ENCODE peak calls at places on chromosomes 4 and X, in seven cellular contexts. One of them, this sample, is unnamed.

GRCh38 chrX:31272472-31272775 is 200.6 kb upstream of the FTHL17 start:
- DNase-seq in kidney epithelial cell: no peak
- DNase-seq in stomach: no peak
- DNase-seq in heart left ventricle: no peak
- DNase-seq in endodermal cell: no peak
- DNase-seq in CD4-positive, alpha-beta T cell: no peak
- DNase-seq in CD8-positive, alpha-beta T cell: no peak
- DNase-seq in this sample: peak; percentile 6

GRCh38 chr4:56129431-56129861 is 180.7 kb downstream of the CEP135 start:
- DNase-seq in stomach: peak; percentile 58
- DNase-seq in CD4-positive, alpha-beta T cell: no peak
- DNase-seq in endodermal cell: peak; percentile 87
- DNase-seq in CD8-positive, alpha-beta T cell: no peak
- DNase-seq in kidney epithelial cell: no peak
- DNase-seq in heart left ventricle: no peak
- DNase-seq in this sample: no peak

GRCh38 chr4:3188118-3188517 is 60.8 kb upstream of the MSANTD1 start:
- DNase-seq in kidney epithelial cell: no peak
- DNase-seq in CD8-positive, alpha-beta T cell: no peak
- DNase-seq in stomach: no peak
- DNase-seq in heart left ventricle: no peak
- DNase-seq in CD4-positive, alpha-beta T cell: no peak
- DNase-seq in endodermal cell: no peak
- DNase-seq in this sample: no peak

GRCh38 chr4:147733614-147734344 is 1.9 kb downstream of the ARHGAP10 start:
- DNase-seq in stomach: no peak
- DNase-seq in kidney epithelial cell: no peak
- DNase-seq in CD8-positive, alpha-beta T cell: no peak
- DNase-seq in endodermal cell: peak; percentile 65
- DNase-seq in heart left ventricle: no peak
- DNase-seq in CD4-positive, alpha-beta T cell: no peak
- DNase-seq in this sample: no peak

GRCh38 chr4:185685804-185686203 is 126.2 kb downstream of the SORBS2 start:
- DNase-seq in CD8-positive, alpha-beta T cell: no peak
- DNase-seq in endodermal cell: no peak
- DNase-seq in kidney epithelial cell: no peak
- DNase-seq in CD4-positive, alpha-beta T cell: no peak
- DNase-seq in stomach: no peak
- DNase-seq in heart left ventricle: no peak
- DNase-seq in this sample: no peak

GRCh38 chr4:40586729-40587128 is 42.9 kb downstream of the RBM47 start:
- DNase-seq in endodermal cell: no peak
- DNase-seq in CD8-positive, alpha-beta T cell: no peak
- DNase-seq in heart left ventricle: no peak
- DNase-seq in CD4-positive, alpha-beta T cell: no peak
- DNase-seq in stomach: no peak
- DNase-seq in kidney epithelial cell: no peak
- DNase-seq in this sample: no peak

GRCh38 chr4:61427818-61428495 is 227.8 kb downstream of the ADGRL3 start:
- DNase-seq in heart left ventricle: no peak
- DNase-seq in kidney epithelial cell: no peak
- DNase-seq in stomach: no peak
- DNase-seq in endodermal cell: no peak
- DNase-seq in CD8-positive, alpha-beta T cell: no peak
- DNase-seq in CD4-positive, alpha-beta T cell: no peak
- DNase-seq in this sample: no peak

GRCh38 chrX:118973389-118974087 is 880 bp upstream of the LONRF3 start:
- DNase-seq in endodermal cell: no peak
- DNase-seq in stomach: no peak
- DNase-seq in CD4-positive, alpha-beta T cell: no peak
- DNase-seq in heart left ventricle: peak; percentile 58
- DNase-seq in CD8-positive, alpha-beta T cell: no peak
- DNase-seq in kidney epithelial cell: no peak
- DNase-seq in this sample: no peak

GRCh38 chr4:186728631-186729271 is 5.1 kb upstream of the FAT1 start:
- DNase-seq in kidney epithelial cell: no peak
- DNase-seq in CD8-positive, alpha-beta T cell: no peak
- DNase-seq in heart left ventricle: no peak
- DNase-seq in CD4-positive, alpha-beta T cell: no peak
- DNase-seq in stomach: no peak
- DNase-seq in endodermal cell: no peak
- DNase-seq in this sample: no peak

GRCh38 chr4:138248058-138248457 is 5.9 kb upstream of the SLC7A11 start:
- DNase-seq in stomach: no peak
- DNase-seq in kidney epithelial cell: no peak
- DNase-seq in CD8-positive, alpha-beta T cell: no peak
- DNase-seq in CD4-positive, alpha-beta T cell: no peak
- DNase-seq in endodermal cell: no peak
- DNase-seq in heart left ventricle: no peak
- DNase-seq in this sample: no peak

GRCh38 chr4:184384810-184385557 is 89.4 kb downstream of the IRF2 start:
- DNase-seq in heart left ventricle: no peak
- DNase-seq in endodermal cell: peak; percentile 42
- DNase-seq in stomach: no peak
- DNase-seq in CD4-positive, alpha-beta T cell: no peak
- DNase-seq in CD8-positive, alpha-beta T cell: no peak
- DNase-seq in kidney epithelial cell: no peak
- DNase-seq in this sample: peak; percentile 34

GRCh38 chrX:140715787-140716186 is 6.2 kb downstream of the LINC00632 start:
- DNase-seq in stomach: no peak
- DNase-seq in heart left ventricle: no peak
- DNase-seq in endodermal cell: no peak
- DNase-seq in kidney epithelial cell: no peak
- DNase-seq in CD8-positive, alpha-beta T cell: no peak
- DNase-seq in CD4-positive, alpha-beta T cell: no peak
- DNase-seq in this sample: no peak

GRCh38 chr4:151604238-151604637 is 156.6 kb downstream of the GATB start:
- DNase-seq in heart left ventricle: no peak
- DNase-seq in kidney epithelial cell: no peak
- DNase-seq in CD8-positive, alpha-beta T cell: no peak
- DNase-seq in endodermal cell: no peak
- DNase-seq in CD4-positive, alpha-beta T cell: no peak
- DNase-seq in stomach: no peak
- DNase-seq in this sample: no peak

GRCh38 chr4:86223472-86223871 is 136.4 kb downstream of the MAPK10 start:
- DNase-seq in heart left ventricle: no peak
- DNase-seq in stomach: no peak
- DNase-seq in CD8-positive, alpha-beta T cell: no peak
- DNase-seq in CD4-positive, alpha-beta T cell: no peak
- DNase-seq in endodermal cell: peak; percentile 90
- DNase-seq in kidney epithelial cell: no peak
- DNase-seq in this sample: no peak

GRCh38 chr4:2694691-2695090 is 61.4 kb downstream of the TNIP2 start:
- DNase-seq in heart left ventricle: no peak
- DNase-seq in endodermal cell: no peak
- DNase-seq in CD4-positive, alpha-beta T cell: no peak
- DNase-seq in kidney epithelial cell: peak; percentile 21
- DNase-seq in stomach: no peak
- DNase-seq in CD8-positive, alpha-beta T cell: no peak
- DNase-seq in this sample: no peak

GRCh38 chr4:83223781-83224180 is 60.8 kb downstream of the COQ2 start:
- DNase-seq in heart left ventricle: no peak
- DNase-seq in endodermal cell: no peak
- DNase-seq in CD8-positive, alpha-beta T cell: no peak
- DNase-seq in CD4-positive, alpha-beta T cell: no peak
- DNase-seq in kidney epithelial cell: no peak
- DNase-seq in stomach: no peak
- DNase-seq in this sample: no peak

GRCh38 chr4:79947386-79947785 is 125.6 kb downstream of the ANTXR2 start:
- DNase-seq in heart left ventricle: no peak
- DNase-seq in kidney epithelial cell: no peak
- DNase-seq in CD4-positive, alpha-beta T cell: no peak
- DNase-seq in CD8-positive, alpha-beta T cell: no peak
- DNase-seq in endodermal cell: no peak
- DNase-seq in stomach: no peak
- DNase-seq in this sample: no peak

GRCh38 chrX:101291204-101291603 is at the start of gene TAF7L:
- DNase-seq in heart left ventricle: no peak
- DNase-seq in endodermal cell: no peak
- DNase-seq in CD8-positive, alpha-beta T cell: no peak
- DNase-seq in kidney epithelial cell: no peak
- DNase-seq in CD4-positive, alpha-beta T cell: no peak
- DNase-seq in stomach: no peak
- DNase-seq in this sample: no peak

GRCh38 chrX:11579856-11580595 is 85.7 kb downstream of the ARHGAP6 start:
- DNase-seq in stomach: no peak
- DNase-seq in endodermal cell: no peak
- DNase-seq in CD8-positive, alpha-beta T cell: no peak
- DNase-seq in CD4-positive, alpha-beta T cell: no peak
- DNase-seq in heart left ventricle: no peak
- DNase-seq in kidney epithelial cell: no peak
- DNase-seq in this sample: no peak

GRCh38 chr4:53855886-53856260 is 208.5 kb downstream of the CHIC2 start:
- DNase-seq in kidney epithelial cell: no peak
- DNase-seq in CD8-positive, alpha-beta T cell: no peak
- DNase-seq in endodermal cell: no peak
- DNase-seq in heart left ventricle: no peak
- DNase-seq in CD4-positive, alpha-beta T cell: no peak
- DNase-seq in stomach: no peak
- DNase-seq in this sample: no peak

GRCh38 chr4:151099976-151100417 is 569 bp downstream of the RPS3A start:
- DNase-seq in kidney epithelial cell: no peak
- DNase-seq in heart left ventricle: no peak
- DNase-seq in endodermal cell: no peak
- DNase-seq in CD4-positive, alpha-beta T cell: no peak
- DNase-seq in stomach: no peak
- DNase-seq in CD8-positive, alpha-beta T cell: no peak
- DNase-seq in this sample: no peak

GRCh38 chrX:49273181-49273727 is 3.7 kb downstream of the PPP1R3F start:
- DNase-seq in stomach: no peak
- DNase-seq in CD8-positive, alpha-beta T cell: no peak
- DNase-seq in heart left ventricle: no peak
- DNase-seq in kidney epithelial cell: no peak
- DNase-seq in CD4-positive, alpha-beta T cell: no peak
- DNase-seq in endodermal cell: peak; percentile 6
- DNase-seq in this sample: no peak

GRCh38 chrX:124229374-124229773 is 103.1 kb upstream of the TEX13D start:
- DNase-seq in CD8-positive, alpha-beta T cell: no peak
- DNase-seq in kidney epithelial cell: no peak
- DNase-seq in stomach: no peak
- DNase-seq in heart left ventricle: no peak
- DNase-seq in endodermal cell: peak; percentile 50
- DNase-seq in CD4-positive, alpha-beta T cell: no peak
- DNase-seq in this sample: no peak

GRCh38 chr4:17511950-17512795 is at the start of gene QDPR:
- DNase-seq in stomach: peak; percentile 86
- DNase-seq in endodermal cell: peak; percentile 93
- DNase-seq in kidney epithelial cell: peak; percentile 18
- DNase-seq in CD4-positive, alpha-beta T cell: peak; percentile 51
- DNase-seq in heart left ventricle: peak; percentile 93
- DNase-seq in CD8-positive, alpha-beta T cell: peak; percentile 38
- DNase-seq in this sample: peak; percentile 86
- TF ChIP-seq CTCF in stomach: peak; percentile 11
- TF ChIP-seq CTCF in endodermal cell: peak; percentile 64
- TF ChIP-seq CTCF in kidney epithelial cell: peak; percentile 17
- TF ChIP-seq CTCF in CD4-positive, alpha-beta T cell: peak; percentile 47
- TF ChIP-seq CTCF in heart left ventricle: peak; percentile 58
- TF ChIP-seq CTCF in CD8-positive, alpha-beta T cell: peak; percentile 30
- TF ChIP-seq CTCF in this sample: peak; percentile 73

DNA sequence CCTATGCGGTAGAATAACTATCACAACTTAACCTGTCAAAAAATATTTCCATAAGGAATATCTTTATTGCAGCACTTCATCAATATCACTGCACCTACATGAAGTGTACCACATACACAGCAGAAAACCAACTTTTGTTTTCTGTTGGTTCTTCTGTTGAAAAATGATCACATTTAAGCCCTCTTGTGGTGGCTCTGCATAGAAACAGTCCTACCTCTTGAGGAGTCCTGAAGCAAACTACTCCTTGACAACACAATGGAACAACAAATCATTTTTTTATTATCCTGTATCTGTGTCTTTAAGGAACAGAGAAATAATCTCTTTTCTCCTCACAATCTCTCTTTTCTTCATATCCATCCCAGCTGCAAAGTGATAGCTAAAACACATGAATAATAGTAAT is 39.8 kb upstream of the ATOH1 start:
- DNase-seq in endodermal cell: no peak
- DNase-seq in CD4-positive, alpha-beta T cell: no peak
- DNase-seq in heart left ventricle: no peak
- DNase-seq in kidney epithelial cell: no peak
- DNase-seq in CD8-positive, alpha-beta T cell: no peak
- DNase-seq in stomach: no peak
- DNase-seq in this sample: peak; percentile 12
- TF ChIP-seq CTCF in endodermal cell: peak; percentile 86
- TF ChIP-seq CTCF in CD4-positive, alpha-beta T cell: no peak
- TF ChIP-seq CTCF in heart left ventricle: no peak
- TF ChIP-seq CTCF in kidney epithelial cell: peak; percentile 54
- TF ChIP-seq CTCF in CD8-positive, alpha-beta T cell: no peak
- TF ChIP-seq CTCF in stomach: no peak
- TF ChIP-seq CTCF in this sample: peak; percentile 26

GRCh38 chrX:92230628-92231027 is 451.5 kb downstream of the PCDH11X start:
- DNase-seq in kidney epithelial cell: no peak
- DNase-seq in CD4-positive, alpha-beta T cell: no peak
- DNase-seq in heart left ventricle: no peak
- DNase-seq in stomach: no peak
- DNase-seq in CD8-positive, alpha-beta T cell: no peak
- DNase-seq in endodermal cell: no peak
- DNase-seq in this sample: no peak

GRCh38 chrX:92231391-92231790 is 452.2 kb downstream of the PCDH11X start:
- DNase-seq in CD4-positive, alpha-beta T cell: no peak
- DNase-seq in heart left ventricle: no peak
- DNase-seq in endodermal cell: no peak
- DNase-seq in stomach: no peak
- DNase-seq in CD8-positive, alpha-beta T cell: no peak
- DNase-seq in kidney epithelial cell: no peak
- DNase-seq in this sample: no peak

GRCh38 chrX:92232182-92232581 is 453.0 kb downstream of the PCDH11X start:
- DNase-seq in endodermal cell: no peak
- DNase-seq in stomach: no peak
- DNase-seq in kidney epithelial cell: no peak
- DNase-seq in heart left ventricle: no peak
- DNase-seq in CD8-positive, alpha-beta T cell: no peak
- DNase-seq in CD4-positive, alpha-beta T cell: no peak
- DNase-seq in this sample: peak; percentile 6
- TF ChIP-seq CTCF in endodermal cell: peak; percentile 79
- TF ChIP-seq CTCF in stomach: peak; percentile 19
- TF ChIP-seq CTCF in kidney epithelial cell: peak; percentile 39
- TF ChIP-seq CTCF in heart left ventricle: no peak
- TF ChIP-seq CTCF in CD8-positive, alpha-beta T cell: no peak
- TF ChIP-seq CTCF in CD4-positive, alpha-beta T cell: no peak
- TF ChIP-seq CTCF in this sample: no peak

GRCh38 chr4:177444911-177445736 is 2.9 kb upstream of the AGA start:
- DNase-seq in kidney epithelial cell: no peak
- DNase-seq in heart left ventricle: no peak
- DNase-seq in stomach: no peak
- DNase-seq in endodermal cell: peak; percentile 76
- DNase-seq in CD4-positive, alpha-beta T cell: no peak
- DNase-seq in CD8-positive, alpha-beta T cell: no peak
- DNase-seq in this sample: no peak

GRCh38 chr4:177441803-177442622 is at the start of gene AGA:
- DNase-seq in CD4-positive, alpha-beta T cell: peak; percentile 93
- DNase-seq in CD8-positive, alpha-beta T cell: peak; percentile 92
- DNase-seq in endodermal cell: peak; percentile 96
- DNase-seq in heart left ventricle: peak; percentile 98
- DNase-seq in stomach: peak; percentile 97
- DNase-seq in kidney epithelial cell: peak; percentile 81
- DNase-seq in this sample: peak; percentile 96

GRCh38 chr4:177436456-177436855 is 5.8 kb downstream of the AGA start:
- DNase-seq in CD4-positive, alpha-beta T cell: no peak
- DNase-seq in heart left ventricle: no peak
- DNase-seq in CD8-positive, alpha-beta T cell: no peak
- DNase-seq in kidney epithelial cell: no peak
- DNase-seq in endodermal cell: no peak
- DNase-seq in stomach: no peak
- DNase-seq in this sample: no peak

GRCh38 chr4:177442623-177443155 is 452 bp upstream of the AGA start:
- DNase-seq in CD8-positive, alpha-beta T cell: no peak
- DNase-seq in CD4-positive, alpha-beta T cell: no peak
- DNase-seq in stomach: no peak
- DNase-seq in heart left ventricle: no peak
- DNase-seq in kidney epithelial cell: no peak
- DNase-seq in endodermal cell: no peak
- DNase-seq in this sample: peak; percentile 24

GRCh38 chr4:177441061-177441802 is 1.0 kb downstream of the AGA start:
- DNase-seq in endodermal cell: peak; percentile 61
- DNase-seq in kidney epithelial cell: no peak
- DNase-seq in CD4-positive, alpha-beta T cell: no peak
- DNase-seq in stomach: no peak
- DNase-seq in heart left ventricle: no peak
- DNase-seq in CD8-positive, alpha-beta T cell: no peak
- DNase-seq in this sample: peak; percentile 28
- TF ChIP-seq CTCF in endodermal cell: peak; percentile 49
- TF ChIP-seq CTCF in kidney epithelial cell: peak; percentile 9
- TF ChIP-seq CTCF in CD4-positive, alpha-beta T cell: no peak
- TF ChIP-seq CTCF in stomach: no peak
- TF ChIP-seq CTCF in heart left ventricle: no peak
- TF ChIP-seq CTCF in CD8-positive, alpha-beta T cell: peak; percentile 38
- TF ChIP-seq CTCF in this sample: no peak

This sample was measured in GM10248.